ENCODE peak calls at places on chromosomes 6 and 20, in eight cellular contexts. One of them, this sample, is unnamed.

GRCh38 chr6:21856844-21857243 is 263.3 kb downstream of the SOX4 start:
- DNase-seq in nephron progenitor cell: no peak
- DNase-seq in fibroblast of pulmonary artery: peak; percentile 53
- DNase-seq in A549: no peak
- DNase-seq in GM06990: no peak
- DNase-seq in AG10803: peak; percentile 50
- DNase-seq in heart left ventricle: no peak
- DNase-seq in astrocyte of the spinal cord: peak; percentile 4
- DNase-seq in this sample: no peak

GRCh38 chr6:106300944-106301343 is 24.6 kb downstream of the ATG5 start:
- DNase-seq in fibroblast of pulmonary artery: peak; percentile 68
- DNase-seq in A549: peak; percentile 6
- DNase-seq in AG10803: peak; percentile 68
- DNase-seq in heart left ventricle: no peak
- DNase-seq in astrocyte of the spinal cord: peak; percentile 65
- DNase-seq in nephron progenitor cell: no peak
- DNase-seq in GM06990: no peak
- DNase-seq in this sample: no peak

GRCh38 chr6:27650620-27651370 is 177.9 kb upstream of the ZNF184 start:
- DNase-seq in heart left ventricle: no peak
- DNase-seq in astrocyte of the spinal cord: peak; percentile 4
- DNase-seq in AG10803: no peak
- DNase-seq in GM06990: peak; percentile 37
- DNase-seq in A549: no peak
- DNase-seq in fibroblast of pulmonary artery: peak; percentile 63
- DNase-seq in nephron progenitor cell: peak; percentile 79
- DNase-seq in this sample: peak; percentile 78

GRCh38 chr6:41733707-41734665 is 1.4 kb downstream of the TFEB start:
- DNase-seq in nephron progenitor cell: peak; percentile 85
- DNase-seq in AG10803: peak; percentile 67
- DNase-seq in astrocyte of the spinal cord: peak; percentile 76
- DNase-seq in A549: peak; percentile 85
- DNase-seq in GM06990: peak; percentile 94
- DNase-seq in heart left ventricle: peak; percentile 89
- DNase-seq in fibroblast of pulmonary artery: peak; percentile 61
- DNase-seq in this sample: peak; percentile 69

GRCh38 chr6:15296735-15297134 is 50.9 kb downstream of the JARID2 start:
- DNase-seq in A549: no peak
- DNase-seq in fibroblast of pulmonary artery: no peak
- DNase-seq in AG10803: no peak
- DNase-seq in GM06990: no peak
- DNase-seq in astrocyte of the spinal cord: no peak
- DNase-seq in heart left ventricle: no peak
- DNase-seq in nephron progenitor cell: no peak
- DNase-seq in this sample: no peak

GRCh38 chr6:131989036-131989435 is 37.9 kb upstream of the CCN2 start:
- DNase-seq in nephron progenitor cell: no peak
- DNase-seq in heart left ventricle: no peak
- DNase-seq in fibroblast of pulmonary artery: no peak
- DNase-seq in astrocyte of the spinal cord: no peak
- DNase-seq in GM06990: no peak
- DNase-seq in AG10803: no peak
- DNase-seq in A549: no peak
- DNase-seq in this sample: no peak

GRCh38 chr20:17966432-17967312 is 1.9 kb downstream of the SNX5 start:
- DNase-seq in GM06990: no peak
- DNase-seq in AG10803: peak; percentile 51
- DNase-seq in heart left ventricle: no peak
- DNase-seq in fibroblast of pulmonary artery: peak; percentile 58
- DNase-seq in nephron progenitor cell: no peak
- DNase-seq in A549: peak; percentile 64
- DNase-seq in astrocyte of the spinal cord: peak; percentile 52
- DNase-seq in this sample: no peak

GRCh38 chr6:169230923-169231789 is 22.5 kb downstream of the THBS2 start:
- DNase-seq in AG10803: no peak
- DNase-seq in astrocyte of the spinal cord: no peak
- DNase-seq in GM06990: no peak
- DNase-seq in fibroblast of pulmonary artery: no peak
- DNase-seq in heart left ventricle: no peak
- DNase-seq in A549: no peak
- DNase-seq in nephron progenitor cell: no peak
- DNase-seq in this sample: no peak

GRCh38 chr6:113416166-113416565 is 441.0 kb upstream of the MARCKS start:
- DNase-seq in AG10803: peak; percentile 55
- DNase-seq in astrocyte of the spinal cord: no peak
- DNase-seq in fibroblast of pulmonary artery: no peak
- DNase-seq in nephron progenitor cell: no peak
- DNase-seq in GM06990: no peak
- DNase-seq in A549: no peak
- DNase-seq in heart left ventricle: no peak
- DNase-seq in this sample: no peak

GRCh38 chr20:63739129-63740069 is at the start of gene SLC2A4RG:
- DNase-seq in GM06990: peak; percentile 83
- DNase-seq in AG10803: peak; percentile 74
- DNase-seq in A549: peak; percentile 90
- DNase-seq in nephron progenitor cell: peak; percentile 84
- DNase-seq in astrocyte of the spinal cord: peak; percentile 47
- DNase-seq in heart left ventricle: peak; percentile 92
- DNase-seq in fibroblast of pulmonary artery: peak; percentile 71
- DNase-seq in this sample: peak; percentile 75

GRCh38 chr6:80425089-80425823 is 318.8 kb downstream of the BCKDHB start:
- DNase-seq in GM06990: no peak
- DNase-seq in AG10803: peak; percentile 100
- DNase-seq in astrocyte of the spinal cord: peak; percentile 94
- DNase-seq in A549: no peak
- DNase-seq in nephron progenitor cell: no peak
- DNase-seq in heart left ventricle: no peak
- DNase-seq in fibroblast of pulmonary artery: peak; percentile 82
- DNase-seq in this sample: no peak

GRCh38 chr20:41365785-41366545 is 653 bp downstream of the EMILIN3 start:
- DNase-seq in AG10803: no peak
- DNase-seq in astrocyte of the spinal cord: no peak
- DNase-seq in heart left ventricle: no peak
- DNase-seq in A549: no peak
- DNase-seq in fibroblast of pulmonary artery: no peak
- DNase-seq in GM06990: no peak
- DNase-seq in nephron progenitor cell: peak; percentile 38
- DNase-seq in this sample: no peak

GRCh38 chr20:37911838-37912273 is 8.9 kb downstream of the VSTM2L start:
- DNase-seq in AG10803: peak; percentile 63
- DNase-seq in A549: no peak
- DNase-seq in GM06990: peak; percentile 44
- DNase-seq in nephron progenitor cell: no peak
- DNase-seq in heart left ventricle: no peak
- DNase-seq in astrocyte of the spinal cord: no peak
- DNase-seq in fibroblast of pulmonary artery: peak; percentile 51
- DNase-seq in this sample: no peak

GRCh38 chr20:36237477-36237876 is 1.2 kb downstream of the AAR2 start:
- DNase-seq in A549: no peak
- DNase-seq in GM06990: no peak
- DNase-seq in nephron progenitor cell: no peak
- DNase-seq in heart left ventricle: no peak
- DNase-seq in fibroblast of pulmonary artery: no peak
- DNase-seq in AG10803: no peak
- DNase-seq in astrocyte of the spinal cord: no peak
- DNase-seq in this sample: no peak

GRCh38 chr6:108897371-108897770 is 49.1 kb downstream of the ARMC2 start:
- DNase-seq in fibroblast of pulmonary artery: peak; percentile 62
- DNase-seq in GM06990: no peak
- DNase-seq in AG10803: peak; percentile 51
- DNase-seq in astrocyte of the spinal cord: peak; percentile 52
- DNase-seq in A549: no peak
- DNase-seq in heart left ventricle: no peak
- DNase-seq in nephron progenitor cell: no peak
- DNase-seq in this sample: no peak

GRCh38 chr6:20953019-20953418 is 418.8 kb downstream of the CDKAL1 start:
- DNase-seq in AG10803: no peak
- DNase-seq in astrocyte of the spinal cord: peak; percentile 38
- DNase-seq in fibroblast of pulmonary artery: no peak
- DNase-seq in nephron progenitor cell: no peak
- DNase-seq in heart left ventricle: no peak
- DNase-seq in A549: no peak
- DNase-seq in GM06990: no peak
- DNase-seq in this sample: peak; percentile 15

GRCh38 chr6:90712165-90712564 is 125.3 kb upstream of the MAP3K7 start:
- DNase-seq in fibroblast of pulmonary artery: peak; percentile 5
- DNase-seq in A549: no peak
- DNase-seq in heart left ventricle: no peak
- DNase-seq in astrocyte of the spinal cord: no peak
- DNase-seq in GM06990: no peak
- DNase-seq in nephron progenitor cell: no peak
- DNase-seq in AG10803: no peak
- DNase-seq in this sample: no peak

DNA sequence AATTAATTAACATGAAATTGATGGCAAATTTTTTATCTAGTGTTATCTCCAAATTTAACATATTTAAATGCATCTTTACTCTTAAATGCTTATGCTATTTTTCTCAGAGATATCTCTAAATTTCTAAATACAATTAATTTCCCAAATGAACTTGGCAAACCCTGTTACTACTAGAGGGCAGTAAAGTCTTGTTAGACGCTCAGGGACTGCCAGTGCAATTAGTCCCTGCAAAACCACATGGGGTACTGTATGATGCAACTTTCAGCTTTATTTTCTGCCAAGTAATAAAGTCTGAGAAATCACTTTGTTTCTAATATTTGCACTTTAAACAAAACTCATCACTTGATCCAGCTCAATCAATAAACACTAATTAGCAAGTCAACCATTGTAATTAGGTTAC is 76.0 kb upstream of the ADGRB3 start:
- DNase-seq in nephron progenitor cell: no peak
- DNase-seq in AG10803: no peak
- DNase-seq in heart left ventricle: no peak
- DNase-seq in astrocyte of the spinal cord: peak; percentile 31
- DNase-seq in GM06990: no peak
- DNase-seq in A549: no peak
- DNase-seq in fibroblast of pulmonary artery: no peak
- DNase-seq in this sample: no peak
- TF ChIP-seq CTCF in nephron progenitor cell: no peak
- TF ChIP-seq CTCF in AG10803: no peak
- TF ChIP-seq CTCF in heart left ventricle: no peak
- TF ChIP-seq CTCF in astrocyte of the spinal cord: no peak
- TF ChIP-seq CTCF in GM06990: no peak
- TF ChIP-seq CTCF in A549: no peak
- TF ChIP-seq CTCF in fibroblast of pulmonary artery: no peak
- TF ChIP-seq CTCF in this sample: no peak

GRCh38 chr6:10599046-10599445 is 77.9 kb downstream of the GCNT2 start:
- DNase-seq in GM06990: no peak
- DNase-seq in astrocyte of the spinal cord: no peak
- DNase-seq in fibroblast of pulmonary artery: no peak
- DNase-seq in AG10803: no peak
- DNase-seq in heart left ventricle: no peak
- DNase-seq in nephron progenitor cell: no peak
- DNase-seq in A549: no peak
- DNase-seq in this sample: no peak

GRCh38 chr6:10603265-10603664 is 82.1 kb downstream of the GCNT2 start:
- DNase-seq in GM06990: no peak
- DNase-seq in astrocyte of the spinal cord: no peak
- DNase-seq in AG10803: no peak
- DNase-seq in fibroblast of pulmonary artery: no peak
- DNase-seq in A549: no peak
- DNase-seq in heart left ventricle: no peak
- DNase-seq in nephron progenitor cell: no peak
- DNase-seq in this sample: no peak

GRCh38 chr6:10595731-10596664 is 74.8 kb downstream of the GCNT2 start:
- DNase-seq in A549: no peak
- DNase-seq in fibroblast of pulmonary artery: no peak
- DNase-seq in nephron progenitor cell: no peak
- DNase-seq in AG10803: no peak
- DNase-seq in astrocyte of the spinal cord: peak; percentile 29
- DNase-seq in GM06990: no peak
- DNase-seq in heart left ventricle: no peak
- DNase-seq in this sample: no peak

GRCh38 chr6:10598084-10598960 is 77.2 kb downstream of the GCNT2 start:
- DNase-seq in astrocyte of the spinal cord: no peak
- DNase-seq in AG10803: no peak
- DNase-seq in GM06990: no peak
- DNase-seq in A549: no peak
- DNase-seq in heart left ventricle: no peak
- DNase-seq in fibroblast of pulmonary artery: no peak
- DNase-seq in nephron progenitor cell: no peak
- DNase-seq in this sample: no peak

GRCh38 chr6:10597499-10598001 is 76.4 kb downstream of the GCNT2 start:
- DNase-seq in A549: no peak
- DNase-seq in fibroblast of pulmonary artery: no peak
- DNase-seq in GM06990: no peak
- DNase-seq in nephron progenitor cell: no peak
- DNase-seq in heart left ventricle: no peak
- DNase-seq in AG10803: no peak
- DNase-seq in astrocyte of the spinal cord: no peak
- DNase-seq in this sample: no peak
- TF ChIP-seq CTCF in A549: no peak
- TF ChIP-seq CTCF in fibroblast of pulmonary artery: no peak
- TF ChIP-seq CTCF in GM06990: no peak
- TF ChIP-seq CTCF in nephron progenitor cell: no peak
- TF ChIP-seq CTCF in heart left ventricle: no peak
- TF ChIP-seq CTCF in AG10803: no peak
- TF ChIP-seq CTCF in astrocyte of the spinal cord: no peak
- TF ChIP-seq CTCF in this sample: no peak

GRCh38 chr6:40550096-40550731 is 37.0 kb downstream of the LRFN2 start:
- DNase-seq in astrocyte of the spinal cord: peak; percentile 43
- DNase-seq in nephron progenitor cell: peak; percentile 30
- DNase-seq in heart left ventricle: no peak
- DNase-seq in AG10803: peak; percentile 72
- DNase-seq in A549: peak; percentile 5
- DNase-seq in fibroblast of pulmonary artery: peak; percentile 66
- DNase-seq in GM06990: no peak
- DNase-seq in this sample: peak; percentile 55
- TF ChIP-seq CTCF in astrocyte of the spinal cord: peak; percentile 66
- TF ChIP-seq CTCF in nephron progenitor cell: peak; percentile 56
- TF ChIP-seq CTCF in heart left ventricle: peak; percentile 52
- TF ChIP-seq CTCF in AG10803: peak; percentile 88
- TF ChIP-seq CTCF in A549: peak; percentile 39
- TF ChIP-seq CTCF in fibroblast of pulmonary artery: peak; percentile 75
- TF ChIP-seq CTCF in GM06990: peak; percentile 71
- TF ChIP-seq CTCF in this sample: peak; percentile 66

DNA sequence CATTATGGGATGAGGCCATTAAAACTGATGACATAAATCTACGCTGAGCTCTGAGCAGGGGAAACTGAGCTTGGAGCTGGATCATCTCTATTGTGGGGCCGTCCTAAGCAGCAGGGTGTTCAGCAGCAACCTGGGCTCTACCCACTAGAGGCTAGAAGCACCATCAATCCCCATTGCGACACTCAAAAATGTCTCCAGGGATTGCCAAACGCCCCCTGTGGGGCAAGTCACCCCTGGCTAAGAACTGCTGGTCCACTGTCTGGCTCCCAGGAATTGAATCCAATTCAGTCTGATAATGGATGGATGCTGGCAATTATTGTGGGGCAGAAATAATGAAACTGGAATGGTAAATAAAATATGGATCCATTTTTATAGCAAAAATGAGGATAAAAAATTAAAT is 38.2 kb downstream of the PMEPA1 start:
- DNase-seq in AG10803: no peak
- DNase-seq in heart left ventricle: no peak
- DNase-seq in astrocyte of the spinal cord: no peak
- DNase-seq in nephron progenitor cell: no peak
- DNase-seq in GM06990: no peak
- DNase-seq in fibroblast of pulmonary artery: peak; percentile 14
- DNase-seq in A549: peak; percentile 77
- DNase-seq in this sample: no peak
- TF ChIP-seq CTCF in AG10803: no peak
- TF ChIP-seq CTCF in heart left ventricle: no peak
- TF ChIP-seq CTCF in astrocyte of the spinal cord: peak; percentile 19
- TF ChIP-seq CTCF in nephron progenitor cell: no peak
- TF ChIP-seq CTCF in GM06990: no peak
- TF ChIP-seq CTCF in fibroblast of pulmonary artery: no peak
- TF ChIP-seq CTCF in A549: no peak
- TF ChIP-seq CTCF in this sample: no peak